ENCODE peak calls at places on chromosomes 12 and 14, in six cellular contexts. K, B, Y, I, W and C are unnamed samples.
A peak's percentile ranks its signal among the peaks of the same experiment; 100 is the strongest.

GRCh38 chr14:52029881-52030280 is 39.0 kb downstream of the NID2 start:
- DNase-seq in K (no peak), B (no peak), Y (no peak), I (no peak), W (no peak), C (no peak)

GRCh38 chr12:71356569-71356968 is 83.0 kb upstream of the LGR5 start:
- DNase-seq in K (no peak), B (no peak), Y (no peak), I (no peak), W (no peak), C (no peak)

GRCh38 chr12:42669471-42669997 is 80.0 kb upstream of the PRICKLE1 start:
- DNase-seq in K (no peak), B (no peak), Y (no peak), I (no peak), W (no peak), C (no peak)

GRCh38 chr14:59728294-59728693 is 142.3 kb downstream of the RTN1 start:
- DNase-seq in K (peak; percentile 58), B (no peak), Y (no peak), I (no peak), W (no peak), C (no peak)

GRCh38 chr12:115461401-115461800 is 777.4 kb upstream of the TBX3 start:
- DNase-seq in K (no peak), B (no peak), Y (no peak), I (no peak), W (no peak), C (no peak)

GRCh38 chr12:114063435-114063834 is 97.3 kb upstream of the RBM19 start:
- DNase-seq in K (no peak), B (no peak), Y (no peak), I (no peak), W (peak; percentile 3), C (no peak)

GRCh38 chr12:84712747-84713146 is 199.9 kb downstream of the SLC6A15 start:
- DNase-seq in K (no peak), B (no peak), Y (no peak), I (no peak), W (no peak), C (no peak)

GRCh38 chr14:35534130-35534883 is at the start of gene INSM2:
- DNase-seq in K (no peak), B (peak; percentile 62), Y (peak; percentile 5), I (no peak), W (no peak), C (no peak)

GRCh38 chr14:52950410-52950897 is 396 bp downstream of the FERMT2 start:
- DNase-seq in K (peak; percentile 71), B (peak; percentile 55), Y (peak; percentile 29), I (peak; percentile 22), W (no peak), C (no peak)

GRCh38 chr12:106903241-106903950 is 52.3 kb upstream of the TMEM263 start:
- DNase-seq in K (peak; percentile 87), B (peak; percentile 47), Y (peak; percentile 33), I (peak; percentile 33), W (peak; percentile 87), C (no peak)

GRCh38 chr12:124754491-124754890 is 109.2 kb downstream of the SCARB1 start:
- DNase-seq in K (no peak), B (no peak), Y (no peak), I (no peak), W (no peak), C (no peak)

GRCh38 chr12:124647316-124647715 is 79.9 kb upstream of the NCOR2 start:
- DNase-seq in K (no peak), B (no peak), Y (no peak), I (no peak), W (no peak), C (no peak)

GRCh38 chr12:7844131-7844530 is 28.6 kb downstream of the SLC2A14 start:
- DNase-seq in K (no peak), B (no peak), Y (peak; percentile 63), I (no peak), W (no peak), C (no peak)

GRCh38 chr12:98771811-98772752 is 127.0 kb downstream of the APAF1 start:
- DNase-seq in K (no peak), B (no peak), Y (no peak), I (no peak), W (no peak), C (no peak)

GRCh38 chr14:102508774-102509743 is 517 bp downstream of the ANKRD9 start:
- DNase-seq in K (peak; percentile 85), B (peak; percentile 40), Y (peak; percentile 41), I (no peak), W (peak; percentile 56), C (no peak)

GRCh38 chr14:23366163-23366921 is 1.4 kb upstream of the EFS start:
- DNase-seq in K (peak; percentile 90), B (no peak), Y (peak; percentile 72), I (no peak), W (no peak), C (no peak)

GRCh38 chr14:90675399-90675798 is 140.8 kb downstream of the TTC7B start:
- DNase-seq in K (peak; percentile 75), B (no peak), Y (peak; percentile 75), I (no peak), W (no peak), C (no peak)

DNA sequence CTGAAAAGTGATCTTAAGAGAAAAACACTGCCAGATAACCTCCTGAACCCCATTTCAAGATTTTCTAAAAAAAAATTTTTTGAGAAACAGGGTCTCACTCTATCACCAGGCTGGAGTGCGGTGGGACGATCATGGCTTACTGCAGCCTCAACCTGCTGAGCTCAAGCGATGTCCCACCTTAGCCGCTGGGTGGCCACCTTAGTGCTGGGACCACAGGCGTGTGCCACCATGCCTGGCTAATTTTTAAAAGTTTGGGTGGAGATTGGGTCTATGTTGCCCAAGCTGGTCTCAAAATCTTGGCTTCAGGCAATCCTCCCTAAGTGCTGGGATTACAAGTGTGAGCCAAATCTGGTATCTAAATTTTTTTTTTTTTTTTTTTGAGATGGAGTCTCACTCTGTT is 3.4 kb downstream of the PNMA1 start:
- DNase-seq in K (no peak), B (no peak), Y (no peak), I (no peak), W (no peak), C (no peak)
- TF ChIP-seq CTCF in K (no peak), B (peak; percentile 9), Y (no peak), I (no peak), W (no peak), C (no peak)

GRCh38 chr14:100644383-100644782 is 57.2 kb upstream of the BEGAIN start:
- DNase-seq in K (peak; percentile 57), B (no peak), Y (no peak), I (no peak), W (peak; percentile 12), C (no peak)

GRCh38 chr14:100638211-100638855 is 51.1 kb upstream of the BEGAIN start:
- DNase-seq in K (no peak), B (no peak), Y (no peak), I (no peak), W (no peak), C (no peak)

GRCh38 chr14:100640481-100641273 is 53.5 kb upstream of the BEGAIN start:
- DNase-seq in K (no peak), B (no peak), Y (peak; percentile 28), I (no peak), W (no peak), C (peak; percentile 37)

GRCh38 chr14:100639280-100639679 is 52.1 kb upstream of the BEGAIN start:
- DNase-seq in K (no peak), B (no peak), Y (no peak), I (no peak), W (no peak), C (no peak)

GRCh38 chr14:100641274-100641860 is 54.1 kb upstream of the BEGAIN start:
- DNase-seq in K (peak; percentile 60), B (no peak), Y (no peak), I (no peak), W (no peak), C (no peak)
- TF ChIP-seq SMC3 in K (no peak), B (no peak), Y (no peak), I (no peak), W (no peak), C (no peak)

GRCh38 chr12:111643428-111643826 is 42.3 kb downstream of the BRAP start:
- DNase-seq in K (no peak), B (no peak), Y (peak; percentile 95), I (no peak), W (no peak), C (no peak)
- TF ChIP-seq RAD21 in K (no peak), B (no peak), Y (no peak), I (no peak), W (no peak), C (no peak)

DNA sequence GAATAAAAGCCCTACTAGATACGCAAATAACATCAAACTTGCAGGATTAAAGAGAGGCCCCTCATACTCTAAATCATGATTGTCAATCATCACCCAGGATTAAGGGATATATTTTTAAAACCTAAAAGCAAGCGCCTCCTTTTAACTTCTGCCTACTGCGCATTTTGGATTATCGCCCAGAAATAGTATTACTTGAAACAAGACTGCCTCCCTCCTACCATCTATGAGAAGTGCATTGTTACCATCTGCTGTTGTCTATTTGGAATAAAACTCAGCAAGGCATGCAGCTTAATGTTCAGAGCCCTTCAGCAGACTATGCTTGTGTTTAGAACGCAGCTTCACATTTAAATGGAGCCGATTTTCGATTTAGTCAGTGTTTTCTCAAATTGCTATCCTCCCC is 79.6 kb downstream of the EXOC5 start:
- DNase-seq in K (peak; percentile 48), B (peak; percentile 39), Y (peak; percentile 11), I (peak; percentile 3), W (peak; percentile 15), C (no peak)
- TF ChIP-seq CTCF in K (peak; percentile 49), B (no peak), Y (peak; percentile 22), I (peak; percentile 35), W (no peak), C (no peak)